ENCODE peak calls at places on chromosome 13, in seven cellular contexts. One of them, this sample, is unnamed.

GRCh38 chr13:101845501-101846012 is 393.1 kb downstream of the ITGBL1 start:
- DNase-seq in H54: no peak
- DNase-seq in T-helper 1 cell: no peak
- DNase-seq in activated naive CD8-positive, alpha-beta T cell treated with anti-CD3 and anti-CD28 coated beads, Interleukin-2, amount 50 U/mL, for 16 hours: no peak
- DNase-seq in choroid plexus epithelial cell: peak
- DNase-seq in activated CD4-positive, alpha-beta memory T cell treated with anti-CD3 and anti-CD28 coated beads for 36 hours: no peak
- DNase-seq in epithelial cell of esophagus: no peak
- DNase-seq in this sample: peak

GRCh38 chr13:58406545-58406944 is 775.0 kb downstream of the PCDH17 start:
- DNase-seq in H54: no peak
- DNase-seq in activated CD4-positive, alpha-beta memory T cell treated with anti-CD3 and anti-CD28 coated beads for 36 hours: no peak
- DNase-seq in epithelial cell of esophagus: no peak
- DNase-seq in activated naive CD8-positive, alpha-beta T cell treated with anti-CD3 and anti-CD28 coated beads, Interleukin-2, amount 50 U/mL, for 16 hours: no peak
- DNase-seq in choroid plexus epithelial cell: no peak
- DNase-seq in T-helper 1 cell: no peak
- DNase-seq in this sample: no peak

GRCh38 chr13:91097269-91097668 is 250.2 kb upstream of the MIR17HG start:
- DNase-seq in H54: no peak
- DNase-seq in T-helper 1 cell: no peak
- DNase-seq in epithelial cell of esophagus: no peak
- DNase-seq in choroid plexus epithelial cell: no peak
- DNase-seq in activated naive CD8-positive, alpha-beta T cell treated with anti-CD3 and anti-CD28 coated beads, Interleukin-2, amount 50 U/mL, for 16 hours: no peak
- DNase-seq in activated CD4-positive, alpha-beta memory T cell treated with anti-CD3 and anti-CD28 coated beads for 36 hours: no peak
- DNase-seq in this sample: no peak

GRCh38 chr13:35793823-35794222 is 317.3 kb upstream of the MAB21L1 start:
- DNase-seq in H54: no peak
- DNase-seq in choroid plexus epithelial cell: no peak
- DNase-seq in activated CD4-positive, alpha-beta memory T cell treated with anti-CD3 and anti-CD28 coated beads for 36 hours: no peak
- DNase-seq in epithelial cell of esophagus: no peak
- DNase-seq in T-helper 1 cell: no peak
- DNase-seq in activated naive CD8-positive, alpha-beta T cell treated with anti-CD3 and anti-CD28 coated beads, Interleukin-2, amount 50 U/mL, for 16 hours: no peak
- DNase-seq in this sample: no peak

GRCh38 chr13:98313023-98313937 is 136.2 kb upstream of the RNF113B start:
- DNase-seq in choroid plexus epithelial cell: no peak
- DNase-seq in activated CD4-positive, alpha-beta memory T cell treated with anti-CD3 and anti-CD28 coated beads for 36 hours: no peak
- DNase-seq in H54: no peak
- DNase-seq in T-helper 1 cell: no peak
- DNase-seq in epithelial cell of esophagus: no peak
- DNase-seq in activated naive CD8-positive, alpha-beta T cell treated with anti-CD3 and anti-CD28 coated beads, Interleukin-2, amount 50 U/mL, for 16 hours: no peak
- DNase-seq in this sample: no peak

GRCh38 chr13:110455941-110456340 is 105.6 kb downstream of the RAB20 start:
- DNase-seq in choroid plexus epithelial cell: peak
- DNase-seq in T-helper 1 cell: no peak
- DNase-seq in activated CD4-positive, alpha-beta memory T cell treated with anti-CD3 and anti-CD28 coated beads for 36 hours: peak
- DNase-seq in epithelial cell of esophagus: peak
- DNase-seq in activated naive CD8-positive, alpha-beta T cell treated with anti-CD3 and anti-CD28 coated beads, Interleukin-2, amount 50 U/mL, for 16 hours: peak
- DNase-seq in H54: peak
- DNase-seq in this sample: peak

GRCh38 chr13:113967729-113968462 is 6.0 kb downstream of the C13orf46 start:
- DNase-seq in activated naive CD8-positive, alpha-beta T cell treated with anti-CD3 and anti-CD28 coated beads, Interleukin-2, amount 50 U/mL, for 16 hours: no peak
- DNase-seq in T-helper 1 cell: no peak
- DNase-seq in epithelial cell of esophagus: no peak
- DNase-seq in choroid plexus epithelial cell: no peak
- DNase-seq in activated CD4-positive, alpha-beta memory T cell treated with anti-CD3 and anti-CD28 coated beads for 36 hours: no peak
- DNase-seq in H54: no peak
- DNase-seq in this sample: no peak

GRCh38 chr13:62193919-62194318 is 778.3 kb upstream of the PCDH20 start:
- DNase-seq in T-helper 1 cell: no peak
- DNase-seq in activated naive CD8-positive, alpha-beta T cell treated with anti-CD3 and anti-CD28 coated beads, Interleukin-2, amount 50 U/mL, for 16 hours: no peak
- DNase-seq in choroid plexus epithelial cell: no peak
- DNase-seq in epithelial cell of esophagus: peak
- DNase-seq in activated CD4-positive, alpha-beta memory T cell treated with anti-CD3 and anti-CD28 coated beads for 36 hours: no peak
- DNase-seq in H54: no peak
- DNase-seq in this sample: no peak

GRCh38 chr13:90493667-90494066 is 853.8 kb upstream of the MIR17HG start:
- DNase-seq in choroid plexus epithelial cell: no peak
- DNase-seq in H54: no peak
- DNase-seq in T-helper 1 cell: no peak
- DNase-seq in activated CD4-positive, alpha-beta memory T cell treated with anti-CD3 and anti-CD28 coated beads for 36 hours: no peak
- DNase-seq in activated naive CD8-positive, alpha-beta T cell treated with anti-CD3 and anti-CD28 coated beads, Interleukin-2, amount 50 U/mL, for 16 hours: no peak
- DNase-seq in epithelial cell of esophagus: no peak
- DNase-seq in this sample: no peak

GRCh38 chr13:77986699-77987098 is 68.1 kb upstream of the EDNRB start:
- DNase-seq in activated naive CD8-positive, alpha-beta T cell treated with anti-CD3 and anti-CD28 coated beads, Interleukin-2, amount 50 U/mL, for 16 hours: no peak
- DNase-seq in activated CD4-positive, alpha-beta memory T cell treated with anti-CD3 and anti-CD28 coated beads for 36 hours: no peak
- DNase-seq in epithelial cell of esophagus: no peak
- DNase-seq in H54: no peak
- DNase-seq in T-helper 1 cell: no peak
- DNase-seq in choroid plexus epithelial cell: no peak
- DNase-seq in this sample: no peak

This sample was measured in astrocyte of the spinal cord.